ENCODE peak calls at places on chromosomes 13 and 19, in four cellular contexts. One of them, this sample, is unnamed.

GRCh38 chr19:56671613-56671994 is at the start of gene ZNF835:
- DNase-seq in GM12865: peak; percentile 59
- DNase-seq in H9: no peak
- DNase-seq in mesothelial cell of epicardium: no peak
- DNase-seq in this sample: peak; percentile 86

GRCh38 chr13:89066868-89067466 is 1395.8 kb downstream of the SLITRK5 start:
- DNase-seq in GM12865: peak; percentile 27
- DNase-seq in H9: peak; percentile 28
- DNase-seq in mesothelial cell of epicardium: no peak
- DNase-seq in this sample: no peak

GRCh38 chr19:57947088-57947418 is 453 bp downstream of the ZNF256 start:
- DNase-seq in GM12865: no peak
- DNase-seq in H9: no peak
- DNase-seq in mesothelial cell of epicardium: no peak
- DNase-seq in this sample: no peak

GRCh38 chr19:6828698-6829633 is 56.5 kb downstream of the VAV1 start:
- DNase-seq in GM12865: peak; percentile 73
- DNase-seq in H9: peak; percentile 97
- DNase-seq in mesothelial cell of epicardium: no peak
- DNase-seq in this sample: no peak

GRCh38 chr13:45209229-45209628 is 8.4 kb upstream of the KCTD4 start:
- DNase-seq in GM12865: no peak
- DNase-seq in H9: no peak
- DNase-seq in mesothelial cell of epicardium: no peak
- DNase-seq in this sample: no peak

GRCh38 chr19:3881272-3882040 is 971 bp downstream of the ATCAY start:
- DNase-seq in GM12865: no peak
- DNase-seq in H9: peak; percentile 59
- DNase-seq in mesothelial cell of epicardium: no peak
- DNase-seq in this sample: peak; percentile 52

GRCh38 chr19:51479531-51480331 is 1.4 kb downstream of the CEACAM18 start:
- DNase-seq in GM12865: no peak
- DNase-seq in H9: no peak
- DNase-seq in mesothelial cell of epicardium: no peak
- DNase-seq in this sample: no peak

GRCh38 chr19:10593148-10593547 is 6.0 kb upstream of the AP1M2 start:
- DNase-seq in GM12865: no peak
- DNase-seq in H9: no peak
- DNase-seq in mesothelial cell of epicardium: no peak
- DNase-seq in this sample: no peak

GRCh38 chr13:94595006-94595942 is 678 bp downstream of the TGDS start:
- DNase-seq in GM12865: peak; percentile 55
- DNase-seq in H9: peak; percentile 45
- DNase-seq in mesothelial cell of epicardium: peak; percentile 41
- DNase-seq in this sample: no peak

GRCh38 chr19:19866599-19867248 is 1.0 kb downstream of the ZNF253 start:
- DNase-seq in GM12865: peak; percentile 75
- DNase-seq in H9: peak; percentile 86
- DNase-seq in mesothelial cell of epicardium: no peak
- DNase-seq in this sample: no peak

GRCh38 chr19:17766543-17767131 is 15.4 kb downstream of the FCHO1 start:
- DNase-seq in GM12865: peak; percentile 88
- DNase-seq in H9: peak; percentile 93
- DNase-seq in mesothelial cell of epicardium: peak; percentile 83
- DNase-seq in this sample: peak; percentile 57
- TF ChIP-seq CTCF in GM12865: peak; percentile 96
- TF ChIP-seq CTCF in H9: peak; percentile 94
- TF ChIP-seq CTCF in mesothelial cell of epicardium: peak; percentile 70
- TF ChIP-seq CTCF in this sample: peak; percentile 89

DNA sequence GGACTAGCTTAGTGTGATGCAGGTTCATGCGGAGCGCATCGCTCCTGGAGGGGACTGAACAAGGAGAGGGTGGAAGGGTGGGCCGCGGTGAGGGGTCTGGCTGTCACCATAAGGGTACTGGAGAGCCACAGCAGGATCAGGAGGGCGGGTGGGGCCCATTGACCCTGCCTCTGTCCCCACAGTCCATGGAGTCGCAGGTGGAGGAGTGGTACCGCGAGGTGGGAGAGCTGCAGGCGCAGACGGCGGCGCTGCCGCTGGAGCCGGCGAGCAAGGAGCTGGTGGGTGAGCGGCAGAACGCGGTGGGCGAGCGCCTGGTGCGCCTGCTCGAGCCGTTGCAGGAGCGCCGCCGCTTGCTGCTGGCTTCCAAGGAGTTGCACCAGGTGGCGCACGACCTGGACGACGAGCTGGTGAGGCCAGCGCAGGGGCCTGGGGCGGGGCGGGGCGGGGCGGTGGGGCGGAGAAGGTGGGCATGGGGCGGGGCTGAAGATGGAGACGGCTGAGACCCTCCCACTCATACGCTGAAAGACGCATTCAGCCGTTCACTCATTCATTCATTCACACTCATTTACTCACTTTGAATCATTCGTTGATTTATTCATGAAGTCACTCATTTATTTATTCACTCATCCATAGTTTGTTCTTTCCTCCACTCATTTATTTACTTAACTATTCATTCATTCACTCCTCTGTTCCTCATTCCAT is 27.5 kb upstream of the SHKBP1 start:
- DNase-seq in GM12865: peak; percentile 75
- DNase-seq in H9: peak; percentile 96
- DNase-seq in mesothelial cell of epicardium: peak; percentile 85
- DNase-seq in this sample: peak; percentile 25
- TF ChIP-seq CTCF in GM12865: peak; percentile 58
- TF ChIP-seq CTCF in H9: peak; percentile 69
- TF ChIP-seq CTCF in mesothelial cell of epicardium: peak; percentile 30
- TF ChIP-seq CTCF in this sample: peak; percentile 57

DNA sequence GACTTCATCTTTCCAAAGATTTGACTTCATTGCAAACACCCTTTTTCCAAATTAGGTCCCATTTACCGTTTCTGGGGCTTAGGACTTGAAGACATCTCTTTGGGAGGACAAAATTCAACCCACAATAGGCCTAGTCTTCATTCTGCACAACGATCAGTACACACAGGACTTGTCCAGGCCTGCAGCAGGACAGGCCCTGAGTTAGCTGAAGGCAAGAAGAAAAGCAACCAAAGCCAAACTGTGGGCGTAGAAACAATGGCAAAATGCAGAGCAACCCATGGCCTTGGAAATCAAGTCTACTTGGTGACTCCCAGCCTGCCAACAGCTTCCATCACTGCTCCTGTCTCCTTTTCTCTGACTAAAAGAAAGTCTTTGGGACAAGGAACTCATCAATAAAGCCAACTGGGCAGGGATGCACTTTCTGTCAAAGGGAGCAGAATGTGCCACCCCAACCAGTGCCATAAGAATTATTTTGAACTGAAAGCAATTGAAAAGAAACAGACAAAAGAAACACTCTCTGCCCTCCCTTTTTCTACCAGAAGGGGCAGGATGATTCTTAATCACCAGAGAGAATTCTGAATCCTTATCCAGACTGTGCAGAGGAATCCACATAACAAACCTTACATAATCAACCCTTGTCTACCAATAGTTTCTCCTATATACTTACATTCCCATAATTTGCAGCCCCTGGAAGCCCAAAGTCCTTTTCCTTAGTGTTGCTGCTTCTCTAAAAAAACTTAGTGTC is 520.9 kb upstream of the NBEA start:
- DNase-seq in GM12865: no peak
- DNase-seq in H9: no peak
- DNase-seq in mesothelial cell of epicardium: no peak
- DNase-seq in this sample: no peak
- TF ChIP-seq CTCF in GM12865: no peak
- TF ChIP-seq CTCF in H9: peak; percentile 48
- TF ChIP-seq CTCF in mesothelial cell of epicardium: peak; percentile 21
- TF ChIP-seq CTCF in this sample: no peak

DNA sequence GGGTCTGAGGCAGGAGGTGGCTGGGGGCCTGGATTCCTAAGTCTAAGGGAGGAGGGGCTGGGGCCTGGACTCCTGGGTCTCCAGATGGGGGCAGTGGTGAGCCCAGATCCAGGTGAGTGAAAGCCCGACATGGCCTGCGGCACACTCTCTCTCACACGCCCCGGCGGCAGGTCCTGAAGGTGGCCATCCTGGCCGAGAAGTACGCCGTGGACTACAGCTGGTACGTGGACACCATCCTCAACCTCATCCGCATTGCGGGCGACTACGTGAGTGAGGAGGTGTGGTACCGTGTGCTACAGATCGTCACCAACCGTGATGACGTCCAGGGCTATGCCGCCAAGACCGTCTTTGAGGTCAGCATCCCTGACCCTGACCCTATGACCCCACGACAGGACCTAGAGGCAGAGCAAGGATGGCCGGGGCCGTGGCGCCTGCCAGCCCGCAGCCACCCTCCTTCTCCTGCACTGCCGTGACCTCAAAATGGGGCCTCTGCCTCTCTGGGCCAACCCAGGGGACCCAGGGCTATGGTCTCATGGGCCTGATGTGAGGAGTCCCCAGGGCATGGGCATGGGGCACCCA is 13.2 kb downstream of the FUZ start:
- DNase-seq in GM12865: no peak
- DNase-seq in H9: peak; percentile 77
- DNase-seq in mesothelial cell of epicardium: no peak
- DNase-seq in this sample: no peak
- TF ChIP-seq CTCF in GM12865: peak; percentile 18
- TF ChIP-seq CTCF in H9: peak; percentile 66
- TF ChIP-seq CTCF in mesothelial cell of epicardium: no peak
- TF ChIP-seq CTCF in this sample: peak; percentile 14

This sample was measured in D721Med.